ENCODE peak calls at places on chromosome 2, in nine cellular contexts. One of them, this sample, is unnamed.

GRCh38 chr2:120771556-120772208 is 36.0 kb downstream of the GLI2 start:
- DNase-seq in SK-MEL-5: no peak
- DNase-seq in stromal cell of bone marrow: peak
- DNase-seq in activated naive CD4-positive, alpha-beta T cell: no peak
- DNase-seq in T-helper 9 cell: no peak
- DNase-seq in GM13977: no peak
- DNase-seq in epithelial cell of esophagus: peak
- DNase-seq in hypothalamus: no peak
- DNase-seq in stimulated activated CD8-positive, alpha-beta memory T cell treated with anti-CD3 and anti-CD28 coated beads, Interleukin-2, amount 100 ng/mL, for 48 hours: no peak
- DNase-seq in this sample: no peak

GRCh38 chr2:119683717-119684443 is 4.9 kb downstream of the TMEM177 start:
- DNase-seq in SK-MEL-5: no peak
- DNase-seq in stromal cell of bone marrow: no peak
- DNase-seq in activated naive CD4-positive, alpha-beta T cell: no peak
- DNase-seq in T-helper 9 cell: no peak
- DNase-seq in GM13977: no peak
- DNase-seq in epithelial cell of esophagus: no peak
- DNase-seq in hypothalamus: peak
- DNase-seq in stimulated activated CD8-positive, alpha-beta memory T cell treated with anti-CD3 and anti-CD28 coated beads, Interleukin-2, amount 100 ng/mL, for 48 hours: no peak
- DNase-seq in this sample: no peak

GRCh38 chr2:69177785-69178636 is 165.0 kb downstream of the ANTXR1 start:
- DNase-seq in SK-MEL-5: peak
- DNase-seq in stromal cell of bone marrow: peak
- DNase-seq in activated naive CD4-positive, alpha-beta T cell: no peak
- DNase-seq in T-helper 9 cell: no peak
- DNase-seq in GM13977: peak
- DNase-seq in epithelial cell of esophagus: peak
- DNase-seq in hypothalamus: peak
- DNase-seq in stimulated activated CD8-positive, alpha-beta memory T cell treated with anti-CD3 and anti-CD28 coated beads, Interleukin-2, amount 100 ng/mL, for 48 hours: no peak
- DNase-seq in this sample: peak

GRCh38 chr2:209382775-209383174 is 41.1 kb upstream of the MAP2 start:
- DNase-seq in SK-MEL-5: no peak
- DNase-seq in stromal cell of bone marrow: no peak
- DNase-seq in activated naive CD4-positive, alpha-beta T cell: no peak
- DNase-seq in T-helper 9 cell: no peak
- DNase-seq in GM13977: no peak
- DNase-seq in epithelial cell of esophagus: peak
- DNase-seq in hypothalamus: no peak
- DNase-seq in stimulated activated CD8-positive, alpha-beta memory T cell treated with anti-CD3 and anti-CD28 coated beads, Interleukin-2, amount 100 ng/mL, for 48 hours: no peak
- DNase-seq in this sample: no peak

GRCh38 chr2:156430978-156431358 is 5.2 kb upstream of the GPD2 start:
- DNase-seq in SK-MEL-5: no peak
- DNase-seq in stromal cell of bone marrow: no peak
- DNase-seq in activated naive CD4-positive, alpha-beta T cell: no peak
- DNase-seq in T-helper 9 cell: no peak
- DNase-seq in GM13977: peak
- DNase-seq in epithelial cell of esophagus: peak
- DNase-seq in hypothalamus: no peak
- DNase-seq in stimulated activated CD8-positive, alpha-beta memory T cell treated with anti-CD3 and anti-CD28 coated beads, Interleukin-2, amount 100 ng/mL, for 48 hours: no peak
- DNase-seq in this sample: peak

GRCh38 chr2:239465017-239466001 is 64.5 kb upstream of the HDAC4 start:
- DNase-seq in SK-MEL-5: peak
- DNase-seq in stromal cell of bone marrow: peak
- DNase-seq in activated naive CD4-positive, alpha-beta T cell: no peak
- DNase-seq in T-helper 9 cell: no peak
- DNase-seq in GM13977: no peak
- DNase-seq in epithelial cell of esophagus: no peak
- DNase-seq in hypothalamus: peak
- DNase-seq in stimulated activated CD8-positive, alpha-beta memory T cell treated with anti-CD3 and anti-CD28 coated beads, Interleukin-2, amount 100 ng/mL, for 48 hours: no peak
- DNase-seq in this sample: no peak

GRCh38 chr2:204491528-204491927 is 53.7 kb upstream of the PARD3B start:
- DNase-seq in SK-MEL-5: no peak
- DNase-seq in stromal cell of bone marrow: no peak
- DNase-seq in activated naive CD4-positive, alpha-beta T cell: no peak
- DNase-seq in T-helper 9 cell: no peak
- DNase-seq in GM13977: no peak
- DNase-seq in epithelial cell of esophagus: peak
- DNase-seq in hypothalamus: no peak
- DNase-seq in stimulated activated CD8-positive, alpha-beta memory T cell treated with anti-CD3 and anti-CD28 coated beads, Interleukin-2, amount 100 ng/mL, for 48 hours: no peak
- DNase-seq in this sample: no peak

GRCh38 chr2:234457421-234457820 is 39.5 kb downstream of the ARL4C start:
- DNase-seq in SK-MEL-5: no peak
- DNase-seq in stromal cell of bone marrow: no peak
- DNase-seq in activated naive CD4-positive, alpha-beta T cell: no peak
- DNase-seq in T-helper 9 cell: no peak
- DNase-seq in GM13977: no peak
- DNase-seq in epithelial cell of esophagus: no peak
- DNase-seq in hypothalamus: no peak
- DNase-seq in stimulated activated CD8-positive, alpha-beta memory T cell treated with anti-CD3 and anti-CD28 coated beads, Interleukin-2, amount 100 ng/mL, for 48 hours: no peak
- DNase-seq in this sample: no peak

GRCh38 chr2:230706053-230706498 is 6.6 kb upstream of the CAB39 start:
- DNase-seq in SK-MEL-5: no peak
- DNase-seq in stromal cell of bone marrow: no peak
- DNase-seq in activated naive CD4-positive, alpha-beta T cell: no peak
- DNase-seq in T-helper 9 cell: no peak
- DNase-seq in GM13977: no peak
- DNase-seq in epithelial cell of esophagus: peak
- DNase-seq in hypothalamus: no peak
- DNase-seq in stimulated activated CD8-positive, alpha-beta memory T cell treated with anti-CD3 and anti-CD28 coated beads, Interleukin-2, amount 100 ng/mL, for 48 hours: no peak
- DNase-seq in this sample: no peak

GRCh38 chr2:61272421-61273070 is 110.6 kb downstream of the C2orf74 start:
- DNase-seq in SK-MEL-5: no peak
- DNase-seq in stromal cell of bone marrow: no peak
- DNase-seq in activated naive CD4-positive, alpha-beta T cell: no peak
- DNase-seq in T-helper 9 cell: no peak
- DNase-seq in GM13977: no peak
- DNase-seq in epithelial cell of esophagus: no peak
- DNase-seq in hypothalamus: no peak
- DNase-seq in stimulated activated CD8-positive, alpha-beta memory T cell treated with anti-CD3 and anti-CD28 coated beads, Interleukin-2, amount 100 ng/mL, for 48 hours: no peak
- DNase-seq in this sample: no peak

GRCh38 chr2:85642725-85643124 is 25.3 kb downstream of the SFTPB start:
- DNase-seq in SK-MEL-5: no peak
- DNase-seq in stromal cell of bone marrow: no peak
- DNase-seq in activated naive CD4-positive, alpha-beta T cell: no peak
- DNase-seq in T-helper 9 cell: no peak
- DNase-seq in GM13977: no peak
- DNase-seq in epithelial cell of esophagus: no peak
- DNase-seq in hypothalamus: no peak
- DNase-seq in stimulated activated CD8-positive, alpha-beta memory T cell treated with anti-CD3 and anti-CD28 coated beads, Interleukin-2, amount 100 ng/mL, for 48 hours: no peak
- DNase-seq in this sample: no peak

GRCh38 chr2:197311521-197312033 is 997 bp upstream of the ANKRD44 start:
- DNase-seq in SK-MEL-5: no peak
- DNase-seq in stromal cell of bone marrow: no peak
- DNase-seq in activated naive CD4-positive, alpha-beta T cell: no peak
- DNase-seq in T-helper 9 cell: no peak
- DNase-seq in GM13977: no peak
- DNase-seq in epithelial cell of esophagus: peak
- DNase-seq in hypothalamus: peak
- DNase-seq in stimulated activated CD8-positive, alpha-beta memory T cell treated with anti-CD3 and anti-CD28 coated beads, Interleukin-2, amount 100 ng/mL, for 48 hours: no peak
- DNase-seq in this sample: no peak

This sample was measured in Kasumi-1.